ENCODE peak calls at places on chromosomes 13 and 19, in seven cellular contexts. R, C, J, X, F, W and L are unnamed samples.

GRCh38 chr19:6352381-6353165 is 8.8 kb upstream of the CLPP start:
- DNase-seq in R (peak), J (no peak), F (no peak), C (no peak), X (no peak), W (no peak), L (no peak)

GRCh38 chr19:4722671-4723464 is 774 bp downstream of the DPP9 start:
- DNase-seq in F (peak), C (peak), X (no peak), W (peak), R (no peak), J (peak), L (no peak)

GRCh38 chr13:102582256-102582655 is 14.5 kb upstream of the TPP2 start:
- DNase-seq in X (no peak), R (no peak), C (no peak), F (no peak), J (no peak), W (no peak), L (no peak)

GRCh38 chr19:32642771-32643170 is 32.2 kb downstream of the ANKRD27 start:
- DNase-seq in J (no peak), X (no peak), R (no peak), W (no peak), F (peak), C (no peak), L (no peak)

GRCh38 chr19:30224689-30225606 is 147.2 kb upstream of the ZNF536 start:
- DNase-seq in R (no peak), F (no peak), W (peak), J (no peak), X (no peak), C (no peak), L (no peak)

GRCh38 chr19:40510526-40511115 is 43.8 kb downstream of the SPTBN4 start:
- DNase-seq in F (no peak), C (no peak), R (no peak), X (no peak), J (no peak), W (no peak), L (no peak)

GRCh38 chr13:40613192-40613818 is 53.1 kb downstream of the FOXO1 start:
- DNase-seq in R (no peak), X (no peak), J (no peak), W (no peak), C (peak), F (peak), L (no peak)

GRCh38 chr13:110887955-110888333 is 26.9 kb downstream of the ANKRD10 start:
- DNase-seq in X (no peak), J (no peak), C (no peak), F (no peak), R (peak), W (no peak), L (no peak)

GRCh38 chr13:44237276-44237767 is 136.3 kb upstream of the SERP2 start:
- DNase-seq in R (peak), C (peak), J (peak), X (peak), W (peak), F (no peak), L (no peak)

GRCh38 chr19:50983625-50984292 is at the start of gene KLK7:
- DNase-seq in C (no peak), X (no peak), R (no peak), W (no peak), F (no peak), J (no peak), L (no peak)

GRCh38 chr19:15398501-15399233 is 19.1 kb upstream of the AKAP8 start:
- DNase-seq in J (no peak), X (no peak), F (no peak), W (no peak), C (no peak), R (no peak), L (no peak)

GRCh38 chr19:43610493-43610892 is 1.4 kb upstream of the SRRM5 start:
- DNase-seq in F (no peak), J (peak), C (no peak), X (no peak), W (no peak), R (no peak), L (no peak)

GRCh38 chr19:3047307-3048189 is 14.7 kb downstream of the TLE5 start:
- DNase-seq in W (peak), C (peak), J (peak), F (peak), X (peak), R (peak), L (no peak)

GRCh38 chr13:105979586-105979985 is 555.9 kb downstream of the EFNB2 start:
- DNase-seq in X (no peak), J (peak), W (peak), R (no peak), F (no peak), C (no peak), L (no peak)

GRCh38 chr13:48501705-48502104 is 31.2 kb downstream of the RCBTB2 start:
- DNase-seq in X (no peak), F (no peak), R (no peak), W (no peak), J (no peak), C (no peak), L (no peak)

GRCh38 chr13:70043685-70044084 is 63.9 kb upstream of the ATXN8OS start:
- DNase-seq in C (peak), R (no peak), F (no peak), W (no peak), J (no peak), X (no peak), L (no peak)

GRCh38 chr13:111239754-111240670 is 80.4 kb upstream of the TEX29 start:
- DNase-seq in C (peak), J (no peak), R (no peak), X (no peak), F (no peak), W (no peak), L (no peak)

GRCh38 chr19:6273701-6274601 is 5.8 kb downstream of the MLLT1 start:
- DNase-seq in F (no peak), W (peak), X (peak), J (peak), R (peak), C (peak), L (no peak)

GRCh38 chr13:99281811-99282263 is 23.7 kb upstream of the GPR18 start:
- DNase-seq in X (peak), W (peak), R (no peak), C (peak), F (peak), J (no peak), L (no peak)

GRCh38 chr19:11098861-11099260 is 9.6 kb downstream of the LDLR start:
- DNase-seq in R (no peak), C (no peak), W (no peak), X (no peak), J (no peak), F (no peak), L (no peak)

GRCh38 chr19:12331211-12331941 is 2.1 kb downstream of the ZNF563 start:
- DNase-seq in R (no peak), J (no peak), F (no peak), C (no peak), X (no peak), W (no peak), L (no peak)

GRCh38 chr19:47618771-47619170 is 9.8 kb downstream of the BICRA start:
- DNase-seq in X (no peak), F (no peak), C (no peak), R (no peak), J (no peak), W (peak), L (no peak)

GRCh38 chr19:6588508-6589345 is 2.2 kb downstream of the CD70 start:
- DNase-seq in C (peak), W (no peak), J (no peak), F (no peak), R (no peak), X (no peak), L (no peak)

GRCh38 chr19:30227661-30228112 is 144.5 kb upstream of the ZNF536 start:
- DNase-seq in R (no peak), X (no peak), J (peak), W (peak), C (peak), F (no peak), L (no peak)

GRCh38 chr19:13234518-13234917 is 84.3 kb downstream of the IER2 start:
- DNase-seq in X (no peak), C (peak), R (no peak), F (peak), W (peak), J (no peak), L (no peak)

GRCh38 chr19:3556978-3557460 is 367 bp downstream of the MFSD12 start:
- DNase-seq in R (peak), X (no peak), W (no peak), F (peak), C (peak), J (no peak), L (no peak)

GRCh38 chr13:76954568-76954967 is 6.3 kb downstream of the ACOD1 start:
- DNase-seq in R (no peak), F (no peak), X (no peak), J (no peak), W (no peak), C (no peak), L (no peak)

GRCh38 chr13:21054313-21054712 is 7.1 kb downstream of the LATS2 start:
- DNase-seq in J (no peak), R (peak), C (no peak), W (peak), F (no peak), X (no peak), L (no peak)
- TF ChIP-seq CTCF in J (no peak), R (no peak), C (no peak), W (no peak), F (no peak), X (no peak), L (no peak)

GRCh38 chr13:95296326-95296939 is 4.8 kb downstream of the ABCC4 start:
- DNase-seq in J (no peak), F (no peak), W (peak), C (peak), X (no peak), R (no peak), L (no peak)
- TF ChIP-seq CTCF in J (peak), F (peak), W (peak), C (peak), X (no peak), R (peak), L (peak)

DNA sequence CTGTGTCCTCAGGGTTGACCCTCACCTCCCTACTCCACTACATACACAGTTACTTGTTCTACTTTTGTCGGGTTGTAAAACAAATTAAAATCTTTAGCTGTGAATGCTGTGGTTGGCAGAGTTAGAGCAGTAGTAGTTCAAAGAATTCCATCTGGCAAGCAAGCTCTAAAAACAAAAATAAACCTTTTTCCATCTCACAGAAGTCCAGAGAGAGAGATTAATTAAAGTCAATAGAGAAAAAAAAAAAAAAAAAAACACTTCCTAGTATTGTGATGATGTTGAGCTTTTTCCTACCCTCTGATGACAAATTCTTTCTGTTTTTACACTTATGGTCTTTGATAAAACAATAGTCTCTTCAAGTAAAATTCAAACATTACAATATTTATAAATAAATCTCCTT is 338.4 kb downstream of the PCDH17 start:
- DNase-seq in F (no peak), C (no peak), R (no peak), X (no peak), J (no peak), W (no peak), L (no peak)
- TF ChIP-seq CTCF in F (no peak), C (no peak), R (no peak), X (no peak), J (no peak), W (no peak), L (no peak)

DNA sequence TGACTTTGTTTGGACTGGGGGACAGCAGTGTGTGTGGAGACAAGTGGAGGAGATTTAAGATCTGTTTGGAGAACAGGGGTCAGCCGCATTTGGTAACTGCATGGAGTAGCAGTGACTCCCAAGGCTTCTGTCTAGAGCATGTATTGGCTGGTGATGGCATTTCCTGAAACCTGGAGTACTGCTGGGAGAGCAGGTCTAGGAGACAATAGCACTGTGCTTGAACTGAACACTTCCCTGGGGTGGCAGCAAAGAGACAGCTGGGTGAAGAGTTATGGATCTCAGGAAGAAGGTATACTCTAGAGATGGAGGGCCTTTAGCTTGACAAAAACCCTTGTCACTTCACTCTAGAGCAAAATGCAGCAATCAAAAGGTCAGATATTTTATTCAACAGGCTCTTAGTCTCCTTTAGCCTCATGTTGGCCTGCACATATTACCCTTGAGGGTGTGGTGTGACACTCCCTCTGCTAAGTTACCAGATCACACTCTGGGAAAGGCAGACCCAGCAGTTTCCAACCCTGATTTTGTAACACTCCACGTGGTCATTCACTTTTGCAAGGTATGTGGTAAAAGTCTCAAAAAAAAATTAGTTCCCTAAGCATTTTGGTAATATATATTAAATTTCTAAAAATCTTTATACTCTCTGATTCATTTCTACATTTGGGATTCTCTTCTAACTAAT is 70.2 kb downstream of the DHRS12 start:
- DNase-seq in C (peak), X (no peak), J (no peak), W (no peak), F (no peak), R (no peak), L (no peak)
- TF ChIP-seq CTCF in C (no peak), X (peak), J (peak), W (peak), F (no peak), R (no peak), L (no peak)

GRCh38 chr13:75537401-75538365 is at the start of gene COMMD6:
- DNase-seq in X (peak), J (peak), F (peak), R (peak), W (peak), C (peak), L (no peak)
- TF ChIP-seq CTCF in X (peak), J (peak), F (no peak), R (peak), W (peak), C (peak), L (peak)

DNA sequence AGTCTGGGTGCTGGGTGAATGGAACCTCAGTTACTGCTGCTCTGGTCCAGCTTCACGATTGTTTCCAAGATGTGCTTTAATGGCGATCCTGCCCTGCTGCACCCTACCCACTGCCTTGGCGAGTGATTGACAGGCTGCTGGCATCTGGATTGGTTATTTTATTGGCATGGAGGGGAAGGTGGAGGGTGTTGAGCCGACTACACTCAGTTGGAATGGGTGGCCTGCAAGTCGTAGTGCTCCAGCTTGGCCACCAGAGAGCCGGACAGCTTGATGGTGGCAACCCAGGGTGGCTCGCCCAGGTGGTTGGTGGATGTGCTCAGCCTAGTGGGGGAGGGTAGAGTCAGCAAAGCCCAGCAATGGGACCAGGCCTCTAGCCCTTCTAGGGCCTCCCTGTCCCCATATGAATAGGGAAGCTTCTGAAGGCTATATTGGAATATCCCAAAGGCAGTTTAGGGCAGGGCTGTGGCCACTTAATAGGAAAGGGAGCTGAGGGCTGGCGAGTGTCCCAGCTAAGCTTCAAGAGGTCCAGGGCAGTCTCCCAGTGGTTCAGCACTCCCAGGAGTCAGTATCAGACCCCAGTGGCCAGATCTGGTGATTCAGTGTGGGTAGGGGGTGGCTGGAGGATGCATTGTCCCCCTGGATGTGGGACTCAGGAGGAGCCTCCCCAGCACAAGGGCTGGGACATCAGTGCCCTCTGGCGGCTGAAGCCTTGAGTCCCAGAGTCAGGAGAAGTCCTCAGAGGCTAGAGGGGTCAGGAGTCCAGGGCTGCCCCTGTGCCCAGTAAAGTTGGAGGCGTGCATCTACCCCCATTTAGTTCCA is 3.4 kb downstream of the GGN start:
- DNase-seq in R (no peak), J (no peak), F (no peak), W (no peak), X (no peak), C (no peak), L (no peak)
- TF ChIP-seq CTCF in R (no peak), J (peak), F (no peak), W (peak), X (no peak), C (no peak), L (peak)

GRCh38 chr19:1998712-1999708 is 16.5 kb downstream of the BTBD2 start:
- DNase-seq in C (peak), J (no peak), F (no peak), W (no peak), R (no peak), X (no peak), L (peak)

GRCh38 chr19:1999856-2000515 is 15.5 kb downstream of the BTBD2 start:
- DNase-seq in F (no peak), J (no peak), R (no peak), C (no peak), W (no peak), X (no peak), L (no peak)

GRCh38 chr19:2003901-2004300 is 11.6 kb downstream of the BTBD2 start:
- DNase-seq in C (no peak), R (no peak), F (no peak), X (no peak), W (no peak), J (no peak), L (no peak)
- TF ChIP-seq CTCF in C (no peak), R (no peak), F (no peak), X (no peak), W (no peak), J (no peak), L (no peak)

DNA sequence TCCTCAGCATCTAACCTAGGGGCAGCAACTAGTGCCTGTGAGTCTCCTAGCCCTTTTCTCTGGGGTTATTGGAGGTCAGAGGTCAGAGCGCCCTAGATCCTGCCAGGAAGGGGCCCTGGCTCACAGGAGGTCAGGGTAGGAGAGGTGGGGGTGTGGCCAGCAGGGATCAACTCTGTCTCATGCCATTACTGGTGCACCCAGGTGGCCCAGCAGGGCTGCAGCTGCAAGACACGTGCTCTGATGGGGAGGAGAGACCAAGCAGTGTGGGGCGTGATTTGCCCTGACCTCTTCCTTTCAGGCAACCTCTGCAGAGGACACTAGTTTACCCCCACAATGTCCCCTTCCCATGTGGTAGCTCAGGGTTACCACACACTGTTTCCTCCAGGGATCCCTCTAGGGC is 73.3 kb upstream of the ZNF30 start:
- DNase-seq in W (no peak), X (no peak), R (no peak), F (no peak), C (no peak), J (no peak), L (no peak)
- TF ChIP-seq CTCF in W (no peak), X (no peak), R (no peak), F (no peak), C (no peak), J (no peak), L (no peak)